ENCODE peak calls at places on chromosomes 1 and 21, in seven cellular contexts. G is aorta; W is mammary epithelial cell; Z is AG04450; O is CD8-positive, alpha-beta T cell; L is psoas muscle; D is right atrium auricular region. P is an unnamed sample.

GRCh38 chr1:87915771-87916170 is 587.1 kb downstream of the LMO4 start:
- DNase-seq in D (no peak), G (no peak), L (no peak), W (peak; percentile 6), Z (no peak), O (no peak), P (no peak)

GRCh38 chr1:78070758-78071157 is 25.0 kb downstream of the GIPC2 start:
- DNase-seq in D (no peak), W (peak; percentile 90), Z (peak; percentile 43), G (no peak), L (no peak), O (no peak), P (no peak)

GRCh38 chr1:53207726-53208125 is 11.1 kb downstream of the CPT2 start:
- DNase-seq in L (no peak), Z (no peak), O (no peak), W (no peak), G (no peak), D (no peak), P (no peak)

GRCh38 chr21:36310016-36310415 is 10.0 kb upstream of the MORC3 start:
- DNase-seq in D (no peak), L (no peak), W (no peak), O (no peak), Z (no peak), G (no peak), P (no peak)

GRCh38 chr1:9807541-9807940 is 16.2 kb downstream of the CLSTN1 start:
- DNase-seq in O (no peak), W (no peak), L (no peak), G (no peak), Z (no peak), D (no peak), P (peak; percentile 29)

GRCh38 chr1:8680628-8681316 is 136.7 kb downstream of the RERE start:
- DNase-seq in G (no peak), O (no peak), Z (no peak), W (no peak), D (no peak), L (no peak), P (no peak)

GRCh38 chr1:225476538-225476988 is 48.7 kb upstream of the LBR start:
- DNase-seq in O (no peak), Z (no peak), L (no peak), W (no peak), G (no peak), D (peak; percentile 44), P (peak; percentile 47)

GRCh38 chr1:178686407-178686806 is 38.6 kb upstream of the RALGPS2 start:
- DNase-seq in O (no peak), W (peak; percentile 63), L (no peak), G (no peak), Z (no peak), D (no peak), P (no peak)

GRCh38 chr1:162056568-162056967 is 12.9 kb upstream of the NOS1AP start:
- DNase-seq in L (no peak), Z (no peak), D (no peak), G (no peak), O (no peak), W (no peak), P (no peak)

GRCh38 chr1:152461544-152461943 is 47.5 kb upstream of the CRNN start:
- DNase-seq in W (peak; percentile 58), Z (no peak), L (no peak), O (peak; percentile 69), G (no peak), D (peak; percentile 66), P (no peak)

GRCh38 chr1:115076384-115076906 is 12.9 kb downstream of the TSPAN2 start:
- DNase-seq in L (no peak), O (no peak), D (no peak), W (no peak), Z (no peak), G (peak; percentile 51), P (no peak)
- H3K27ac ChIP-seq in L (no peak overlapping the region), O (no peak overlapping the region), D (no peak overlapping the region), W (no peak overlapping the region), Z (no peak overlapping the region), G (no peak overlapping the region), P (peak overlapping the region; percentile 87)

GRCh38 chr1:228861830-228862176 is 126.5 kb downstream of the RHOU start:
- DNase-seq in Z (no peak), O (no peak), G (no peak), W (no peak), D (no peak), L (no peak), P (no peak)

GRCh38 chr1:228853637-228854036 is 118.4 kb downstream of the RHOU start:
- DNase-seq in W (no peak), Z (no peak), D (no peak), O (no peak), L (no peak), G (no peak), P (no peak)

GRCh38 chr1:228854907-228855306 is 119.6 kb downstream of the RHOU start:
- DNase-seq in L (no peak), O (no peak), W (no peak), D (no peak), G (no peak), Z (no peak), P (no peak)

GRCh38 chr1:228860911-228861829 is 125.9 kb downstream of the RHOU start:
- DNase-seq in L (no peak), O (peak; percentile 38), W (peak; percentile 75), D (no peak), Z (peak; percentile 55), G (no peak), P (no peak)

DNA sequence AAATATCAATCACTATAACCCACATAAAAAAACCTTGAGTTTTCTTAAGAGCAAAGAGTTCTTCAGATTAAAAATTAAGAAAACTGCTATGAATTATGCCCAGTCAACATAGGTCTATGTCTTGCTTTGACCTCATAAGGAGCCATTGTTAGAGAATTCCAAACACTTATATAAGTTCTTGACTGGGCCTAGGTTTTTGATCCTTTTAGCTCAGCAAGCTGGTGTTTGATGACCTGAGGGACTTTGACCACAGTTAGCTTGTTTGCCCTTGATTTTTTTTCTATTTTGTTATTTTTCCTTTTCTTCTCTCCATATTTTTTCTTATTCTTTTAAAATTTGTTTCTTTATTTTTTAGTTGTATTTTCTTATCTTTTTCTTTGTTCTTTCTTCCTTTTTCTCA is 122.3 kb downstream of the RHOU start:
- DNase-seq in W (no peak), D (no peak), Z (no peak), L (no peak), O (no peak), G (no peak), P (no peak)
- H3K9me3 ChIP-seq in W (no peaks in the 10 kb centered on the region), D (no peaks in the 10 kb centered on the region), Z (no peaks in the 10 kb centered on the region), L (no peaks in the 10 kb centered on the region), O (no peaks in the 10 kb centered on the region), G (no peaks in the 10 kb centered on the region), P (no peaks in the 10 kb centered on the region)

DNA sequence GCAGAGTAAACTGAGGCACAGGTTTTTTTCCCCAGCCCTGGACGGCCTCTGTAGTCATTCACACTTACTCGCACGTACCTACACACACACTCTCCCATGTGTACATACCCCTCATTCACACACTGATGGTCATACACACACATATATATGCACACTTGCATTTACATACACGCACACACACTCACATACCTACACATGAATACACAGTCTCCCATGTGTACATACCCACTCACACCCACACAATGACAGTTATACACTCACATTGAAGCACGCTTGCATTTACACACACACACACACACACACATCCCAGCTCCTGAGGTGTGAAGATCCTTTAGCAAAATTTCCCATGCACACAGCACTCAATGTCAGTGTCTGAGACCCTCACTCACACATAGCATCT is 766 bp upstream of the FAM131C start:
- DNase-seq in Z (no peak), D (no peak), L (no peak), G (no peak), O (no peak), W (no peak), P (no peak)
- H3K4me3 ChIP-seq in Z (no peak overlapping the region), D (no peak overlapping the region), L (no peak overlapping the region), G (no peak overlapping the region), O (no peak overlapping the region), W (no peak overlapping the region), P (no peak overlapping the region)

GRCh38 chr1:244843148-244843978 is 7.9 kb downstream of the COX20 start:
- DNase-seq in G (no peak), L (no peak), D (no peak), W (no peak), O (no peak), Z (no peak), P (no peak)

GRCh38 chr1:244844155-244845121 is 9.0 kb downstream of the COX20 start:
- DNase-seq in W (no peak), D (no peak), Z (no peak), O (no peak), L (no peak), G (no peak), P (no peak)

GRCh38 chr1:244839656-244840055 is 4.2 kb downstream of the COX20 start:
- DNase-seq in D (no peak), G (no peak), L (no peak), W (no peak), O (no peak), Z (no peak), P (no peak)

GRCh38 chr1:244840219-244840794 is 4.8 kb downstream of the COX20 start:
- DNase-seq in O (no peak), D (no peak), W (no peak), G (no peak), Z (no peak), L (no peak), P (no peak)

GRCh38 chr1:244841274-244841927 is 5.9 kb downstream of the COX20 start:
- DNase-seq in W (no peak), D (no peak), L (no peak), Z (no peak), G (no peak), O (no peak), P (no peak)
- H3K27ac ChIP-seq in W (no peak overlapping the region), D (no peak overlapping the region), L (peak overlapping the region; percentile 28), Z (no peak overlapping the region), G (peak overlapping the region; percentile 7), O (no peak overlapping the region), P (peak overlapping the region; percentile 99)

GRCh38 chr21:45631540-45631939 is 12.0 kb upstream of the PCBP3 start:
- DNase-seq in L (no peak), D (no peak), G (no peak), Z (no peak), W (no peak), O (no peak), P (no peak)

GRCh38 chr21:45629046-45629981 is 14.2 kb upstream of the PCBP3 start:
- DNase-seq in G (no peak), L (no peak), W (no peak), Z (no peak), D (no peak), O (no peak), P (no peak)

GRCh38 chr21:45630066-45630694 is 13.3 kb upstream of the PCBP3 start:
- DNase-seq in O (no peak), L (no peak), D (no peak), W (no peak), Z (no peak), G (no peak), P (no peak)

GRCh38 chr21:45632165-45632896 is 11.2 kb upstream of the PCBP3 start:
- DNase-seq in G (no peak), W (no peak), L (no peak), D (no peak), Z (no peak), O (no peak), P (no peak)

GRCh38 chr21:45630876-45631275 is 12.6 kb upstream of the PCBP3 start:
- DNase-seq in L (no peak), O (no peak), Z (no peak), D (no peak), G (no peak), W (no peak), P (no peak)
- H3K9me3 ChIP-seq in L (no peaks in the 10 kb centered on the region), O (no peaks in the 10 kb centered on the region), Z (peaks cover 22% of the 10 kb centered on the region), D (no peaks in the 10 kb centered on the region), G (no peaks in the 10 kb centered on the region), W (no peaks in the 10 kb centered on the region), P (no peaks in the 10 kb centered on the region)

GRCh38 chr1:198088360-198089071 is 68.3 kb upstream of the NEK7 start:
- DNase-seq in L (no peak), Z (no peak), O (no peak), G (no peak), W (peak; percentile 45), D (no peak), P (no peak)
- H3K4me3 ChIP-seq in L (no peak overlapping the region), Z (no peak overlapping the region), O (no peak overlapping the region), G (no peak overlapping the region), W (no peak overlapping the region), D (no peak overlapping the region), P (no peak overlapping the region)

P was measured in sigmoid colon.